ENCODE peak calls at places on chromosomes 6 and 20, in ten cellular contexts. One of them, this sample, is unnamed.

GRCh38 chr6:35970181-35970580 is 49.3 kb upstream of the SRPK1 start:
- DNase-seq in non-pigmented ciliary epithelial cell: peak
- DNase-seq in ELF-1: no peak
- DNase-seq in right lobe of liver: peak
- DNase-seq in GM20000: no peak
- DNase-seq in GM04504: no peak
- DNase-seq in heart right ventricle: no peak
- DNase-seq in esophagus squamous epithelium: no peak
- DNase-seq in naive thymus-derived CD8-positive, alpha-beta T cell: no peak
- DNase-seq in CD4-positive, CD25-positive, alpha-beta regulatory T cell: no peak
- DNase-seq in this sample: no peak

GRCh38 chr6:166616261-166617226 is 10.5 kb downstream of the RPS6KA2 start:
- DNase-seq in non-pigmented ciliary epithelial cell: no peak
- DNase-seq in ELF-1: no peak
- DNase-seq in right lobe of liver: no peak
- DNase-seq in GM20000: no peak
- DNase-seq in GM04504: no peak
- DNase-seq in heart right ventricle: peak
- DNase-seq in esophagus squamous epithelium: no peak
- DNase-seq in naive thymus-derived CD8-positive, alpha-beta T cell: no peak
- DNase-seq in CD4-positive, CD25-positive, alpha-beta regulatory T cell: no peak
- DNase-seq in this sample: no peak

GRCh38 chr6:14211596-14211961 is 94.0 kb downstream of the CD83 start:
- DNase-seq in non-pigmented ciliary epithelial cell: no peak
- DNase-seq in ELF-1: no peak
- DNase-seq in right lobe of liver: peak
- DNase-seq in GM20000: peak
- DNase-seq in GM04504: no peak
- DNase-seq in heart right ventricle: peak
- DNase-seq in esophagus squamous epithelium: peak
- DNase-seq in naive thymus-derived CD8-positive, alpha-beta T cell: peak
- DNase-seq in CD4-positive, CD25-positive, alpha-beta regulatory T cell: peak
- DNase-seq in this sample: no peak

GRCh38 chr6:160028487-160029275 is 59.8 kb downstream of the IGF2R start:
- DNase-seq in non-pigmented ciliary epithelial cell: no peak
- DNase-seq in ELF-1: no peak
- DNase-seq in right lobe of liver: no peak
- DNase-seq in GM20000: no peak
- DNase-seq in GM04504: no peak
- DNase-seq in heart right ventricle: no peak
- DNase-seq in esophagus squamous epithelium: no peak
- DNase-seq in naive thymus-derived CD8-positive, alpha-beta T cell: no peak
- DNase-seq in CD4-positive, CD25-positive, alpha-beta regulatory T cell: no peak
- DNase-seq in this sample: peak

GRCh38 chr20:11155156-11155805 is 481.5 kb upstream of the JAG1 start:
- DNase-seq in non-pigmented ciliary epithelial cell: no peak
- DNase-seq in ELF-1: no peak
- DNase-seq in right lobe of liver: no peak
- DNase-seq in GM20000: no peak
- DNase-seq in GM04504: no peak
- DNase-seq in heart right ventricle: no peak
- DNase-seq in esophagus squamous epithelium: no peak
- DNase-seq in naive thymus-derived CD8-positive, alpha-beta T cell: no peak
- DNase-seq in CD4-positive, CD25-positive, alpha-beta regulatory T cell: no peak
- DNase-seq in this sample: no peak

GRCh38 chr6:143965503-143966171 is 42.4 kb downstream of the PLAGL1 start:
- DNase-seq in non-pigmented ciliary epithelial cell: peak
- DNase-seq in ELF-1: no peak
- DNase-seq in right lobe of liver: no peak
- DNase-seq in GM20000: no peak
- DNase-seq in GM04504: peak
- DNase-seq in heart right ventricle: no peak
- DNase-seq in esophagus squamous epithelium: no peak
- DNase-seq in naive thymus-derived CD8-positive, alpha-beta T cell: no peak
- DNase-seq in CD4-positive, CD25-positive, alpha-beta regulatory T cell: no peak
- DNase-seq in this sample: no peak

GRCh38 chr6:145260491-145260890 is 474.8 kb downstream of the EPM2A start:
- DNase-seq in non-pigmented ciliary epithelial cell: no peak
- DNase-seq in ELF-1: no peak
- DNase-seq in right lobe of liver: no peak
- DNase-seq in GM20000: no peak
- DNase-seq in GM04504: no peak
- DNase-seq in heart right ventricle: no peak
- DNase-seq in esophagus squamous epithelium: no peak
- DNase-seq in naive thymus-derived CD8-positive, alpha-beta T cell: no peak
- DNase-seq in CD4-positive, CD25-positive, alpha-beta regulatory T cell: no peak
- DNase-seq in this sample: no peak

GRCh38 chr6:133814797-133815196 is 74.1 kb upstream of the TCF21 start:
- DNase-seq in non-pigmented ciliary epithelial cell: peak
- DNase-seq in ELF-1: no peak
- DNase-seq in right lobe of liver: no peak
- DNase-seq in GM20000: no peak
- DNase-seq in GM04504: no peak
- DNase-seq in heart right ventricle: no peak
- DNase-seq in esophagus squamous epithelium: no peak
- DNase-seq in naive thymus-derived CD8-positive, alpha-beta T cell: no peak
- DNase-seq in CD4-positive, CD25-positive, alpha-beta regulatory T cell: no peak
- DNase-seq in this sample: no peak

GRCh38 chr20:24492031-24492607 is 22.7 kb downstream of the SYNDIG1 start:
- DNase-seq in non-pigmented ciliary epithelial cell: no peak
- DNase-seq in ELF-1: peak
- DNase-seq in right lobe of liver: no peak
- DNase-seq in GM20000: no peak
- DNase-seq in GM04504: no peak
- DNase-seq in heart right ventricle: no peak
- DNase-seq in esophagus squamous epithelium: no peak
- DNase-seq in naive thymus-derived CD8-positive, alpha-beta T cell: no peak
- DNase-seq in CD4-positive, CD25-positive, alpha-beta regulatory T cell: no peak
- DNase-seq in this sample: no peak

GRCh38 chr6:154950979-154951378 is 44.1 kb upstream of the TIAM2 start:
- DNase-seq in non-pigmented ciliary epithelial cell: no peak
- DNase-seq in ELF-1: no peak
- DNase-seq in right lobe of liver: no peak
- DNase-seq in GM20000: no peak
- DNase-seq in GM04504: no peak
- DNase-seq in heart right ventricle: no peak
- DNase-seq in esophagus squamous epithelium: no peak
- DNase-seq in naive thymus-derived CD8-positive, alpha-beta T cell: no peak
- DNase-seq in CD4-positive, CD25-positive, alpha-beta regulatory T cell: no peak
- DNase-seq in this sample: no peak

GRCh38 chr20:36887779-36888133 is 11.8 kb downstream of the TLDC2 start:
- DNase-seq in non-pigmented ciliary epithelial cell: no peak
- DNase-seq in ELF-1: no peak
- DNase-seq in right lobe of liver: no peak
- DNase-seq in GM20000: no peak
- DNase-seq in GM04504: no peak
- DNase-seq in heart right ventricle: no peak
- DNase-seq in esophagus squamous epithelium: no peak
- DNase-seq in naive thymus-derived CD8-positive, alpha-beta T cell: no peak
- DNase-seq in CD4-positive, CD25-positive, alpha-beta regulatory T cell: no peak
- DNase-seq in this sample: no peak

GRCh38 chr6:37860226-37860839 is 40.8 kb downstream of the ZFAND3 start:
- DNase-seq in non-pigmented ciliary epithelial cell: no peak
- DNase-seq in ELF-1: no peak
- DNase-seq in right lobe of liver: no peak
- DNase-seq in GM20000: no peak
- DNase-seq in GM04504: no peak
- DNase-seq in heart right ventricle: peak
- DNase-seq in esophagus squamous epithelium: no peak
- DNase-seq in naive thymus-derived CD8-positive, alpha-beta T cell: no peak
- DNase-seq in CD4-positive, CD25-positive, alpha-beta regulatory T cell: no peak
- DNase-seq in this sample: no peak

GRCh38 chr6:12995419-12995818 is 278.9 kb downstream of the PHACTR1 start:
- DNase-seq in non-pigmented ciliary epithelial cell: no peak
- DNase-seq in ELF-1: no peak
- DNase-seq in right lobe of liver: no peak
- DNase-seq in GM20000: no peak
- DNase-seq in GM04504: no peak
- DNase-seq in heart right ventricle: no peak
- DNase-seq in esophagus squamous epithelium: no peak
- DNase-seq in naive thymus-derived CD8-positive, alpha-beta T cell: no peak
- DNase-seq in CD4-positive, CD25-positive, alpha-beta regulatory T cell: no peak
- DNase-seq in this sample: no peak

GRCh38 chr6:137264308-137265075 is 45.3 kb upstream of the IFNGR1 start:
- DNase-seq in non-pigmented ciliary epithelial cell: no peak
- DNase-seq in ELF-1: no peak
- DNase-seq in right lobe of liver: no peak
- DNase-seq in GM20000: no peak
- DNase-seq in GM04504: peak
- DNase-seq in heart right ventricle: no peak
- DNase-seq in esophagus squamous epithelium: no peak
- DNase-seq in naive thymus-derived CD8-positive, alpha-beta T cell: no peak
- DNase-seq in CD4-positive, CD25-positive, alpha-beta regulatory T cell: no peak
- DNase-seq in this sample: no peak

GRCh38 chr20:4297141-4297826 is 281.9 kb upstream of the RNF24 start:
- DNase-seq in non-pigmented ciliary epithelial cell: peak
- DNase-seq in ELF-1: peak
- DNase-seq in right lobe of liver: no peak
- DNase-seq in GM20000: no peak
- DNase-seq in GM04504: peak
- DNase-seq in heart right ventricle: peak
- DNase-seq in esophagus squamous epithelium: no peak
- DNase-seq in naive thymus-derived CD8-positive, alpha-beta T cell: no peak
- DNase-seq in CD4-positive, CD25-positive, alpha-beta regulatory T cell: no peak
- DNase-seq in this sample: no peak

GRCh38 chr20:35012227-35013069 is 56.8 kb downstream of the MYH7B start:
- DNase-seq in non-pigmented ciliary epithelial cell: no peak
- DNase-seq in ELF-1: no peak
- DNase-seq in right lobe of liver: peak
- DNase-seq in GM20000: no peak
- DNase-seq in GM04504: no peak
- DNase-seq in heart right ventricle: no peak
- DNase-seq in esophagus squamous epithelium: no peak
- DNase-seq in naive thymus-derived CD8-positive, alpha-beta T cell: no peak
- DNase-seq in CD4-positive, CD25-positive, alpha-beta regulatory T cell: no peak
- DNase-seq in this sample: no peak

GRCh38 chr6:78911218-78911617 is 43.9 kb downstream of the IRAK1BP1 start:
- DNase-seq in non-pigmented ciliary epithelial cell: no peak
- DNase-seq in ELF-1: no peak
- DNase-seq in right lobe of liver: no peak
- DNase-seq in GM20000: no peak
- DNase-seq in GM04504: peak
- DNase-seq in heart right ventricle: no peak
- DNase-seq in esophagus squamous epithelium: no peak
- DNase-seq in naive thymus-derived CD8-positive, alpha-beta T cell: no peak
- DNase-seq in CD4-positive, CD25-positive, alpha-beta regulatory T cell: no peak
- DNase-seq in this sample: no peak

GRCh38 chr6:4017847-4018193 is 61.1 kb downstream of the FAM217A start:
- DNase-seq in non-pigmented ciliary epithelial cell: no peak
- DNase-seq in ELF-1: no peak
- DNase-seq in right lobe of liver: no peak
- DNase-seq in GM20000: peak
- DNase-seq in GM04504: no peak
- DNase-seq in heart right ventricle: no peak
- DNase-seq in esophagus squamous epithelium: no peak
- DNase-seq in naive thymus-derived CD8-positive, alpha-beta T cell: no peak
- DNase-seq in CD4-positive, CD25-positive, alpha-beta regulatory T cell: no peak
- DNase-seq in this sample: no peak

GRCh38 chr6:100057941-100058340 is 63.9 kb upstream of the MCHR2 start:
- DNase-seq in non-pigmented ciliary epithelial cell: no peak
- DNase-seq in ELF-1: no peak
- DNase-seq in right lobe of liver: no peak
- DNase-seq in GM20000: no peak
- DNase-seq in GM04504: no peak
- DNase-seq in heart right ventricle: no peak
- DNase-seq in esophagus squamous epithelium: no peak
- DNase-seq in naive thymus-derived CD8-positive, alpha-beta T cell: no peak
- DNase-seq in CD4-positive, CD25-positive, alpha-beta regulatory T cell: no peak
- DNase-seq in this sample: no peak

GRCh38 chr6:43393597-43393996 is 24.1 kb upstream of the ZNF318 start:
- DNase-seq in non-pigmented ciliary epithelial cell: no peak
- DNase-seq in ELF-1: no peak
- DNase-seq in right lobe of liver: no peak
- DNase-seq in GM20000: no peak
- DNase-seq in GM04504: no peak
- DNase-seq in heart right ventricle: no peak
- DNase-seq in esophagus squamous epithelium: no peak
- DNase-seq in naive thymus-derived CD8-positive, alpha-beta T cell: no peak
- DNase-seq in CD4-positive, CD25-positive, alpha-beta regulatory T cell: no peak
- DNase-seq in this sample: peak

GRCh38 chr20:58208944-58209343 is 19.5 kb downstream of the ANKRD60 start:
- DNase-seq in non-pigmented ciliary epithelial cell: no peak
- DNase-seq in ELF-1: peak
- DNase-seq in right lobe of liver: no peak
- DNase-seq in GM20000: no peak
- DNase-seq in GM04504: no peak
- DNase-seq in heart right ventricle: no peak
- DNase-seq in esophagus squamous epithelium: no peak
- DNase-seq in naive thymus-derived CD8-positive, alpha-beta T cell: no peak
- DNase-seq in CD4-positive, CD25-positive, alpha-beta regulatory T cell: no peak
- DNase-seq in this sample: no peak

GRCh38 chr6:10449751-10450150 is 34.9 kb upstream of the TFAP2A start:
- DNase-seq in non-pigmented ciliary epithelial cell: no peak
- DNase-seq in ELF-1: no peak
- DNase-seq in right lobe of liver: no peak
- DNase-seq in GM20000: no peak
- DNase-seq in GM04504: no peak
- DNase-seq in heart right ventricle: no peak
- DNase-seq in esophagus squamous epithelium: no peak
- DNase-seq in naive thymus-derived CD8-positive, alpha-beta T cell: no peak
- DNase-seq in CD4-positive, CD25-positive, alpha-beta regulatory T cell: no peak
- DNase-seq in this sample: no peak

GRCh38 chr20:23585808-23586734 is 17.8 kb upstream of the CST9L start:
- DNase-seq in non-pigmented ciliary epithelial cell: no peak
- DNase-seq in ELF-1: no peak
- DNase-seq in right lobe of liver: no peak
- DNase-seq in GM20000: no peak
- DNase-seq in GM04504: no peak
- DNase-seq in heart right ventricle: no peak
- DNase-seq in esophagus squamous epithelium: no peak
- DNase-seq in naive thymus-derived CD8-positive, alpha-beta T cell: no peak
- DNase-seq in CD4-positive, CD25-positive, alpha-beta regulatory T cell: no peak
- DNase-seq in this sample: no peak

GRCh38 chr20:18588554-18589043 is 745 bp downstream of the DTD1 start:
- DNase-seq in non-pigmented ciliary epithelial cell: no peak
- DNase-seq in ELF-1: no peak
- DNase-seq in right lobe of liver: no peak
- DNase-seq in GM20000: no peak
- DNase-seq in GM04504: no peak
- DNase-seq in heart right ventricle: no peak
- DNase-seq in esophagus squamous epithelium: no peak
- DNase-seq in naive thymus-derived CD8-positive, alpha-beta T cell: no peak
- DNase-seq in CD4-positive, CD25-positive, alpha-beta regulatory T cell: no peak
- DNase-seq in this sample: no peak

GRCh38 chr20:61644387-61645076 is 392.5 kb downstream of the CDH4 start:
- DNase-seq in non-pigmented ciliary epithelial cell: no peak
- DNase-seq in ELF-1: peak
- DNase-seq in right lobe of liver: no peak
- DNase-seq in GM20000: no peak
- DNase-seq in GM04504: no peak
- DNase-seq in heart right ventricle: no peak
- DNase-seq in esophagus squamous epithelium: no peak
- DNase-seq in naive thymus-derived CD8-positive, alpha-beta T cell: no peak
- DNase-seq in CD4-positive, CD25-positive, alpha-beta regulatory T cell: no peak
- DNase-seq in this sample: no peak

GRCh38 chr6:138162104-138162946 is 586 bp downstream of the ARFGEF3 start:
- DNase-seq in non-pigmented ciliary epithelial cell: no peak
- DNase-seq in ELF-1: peak
- DNase-seq in right lobe of liver: no peak
- DNase-seq in GM20000: peak
- DNase-seq in GM04504: no peak
- DNase-seq in heart right ventricle: no peak
- DNase-seq in esophagus squamous epithelium: no peak
- DNase-seq in naive thymus-derived CD8-positive, alpha-beta T cell: peak
- DNase-seq in CD4-positive, CD25-positive, alpha-beta regulatory T cell: no peak
- DNase-seq in this sample: no peak

GRCh38 chr6:64081459-64081858 is 445.9 kb downstream of the PHF3 start:
- DNase-seq in non-pigmented ciliary epithelial cell: no peak
- DNase-seq in ELF-1: no peak
- DNase-seq in right lobe of liver: no peak
- DNase-seq in GM20000: no peak
- DNase-seq in GM04504: no peak
- DNase-seq in heart right ventricle: no peak
- DNase-seq in esophagus squamous epithelium: no peak
- DNase-seq in naive thymus-derived CD8-positive, alpha-beta T cell: no peak
- DNase-seq in CD4-positive, CD25-positive, alpha-beta regulatory T cell: no peak
- DNase-seq in this sample: no peak

GRCh38 chr20:10381477-10381876 is 52.5 kb downstream of the MKKS start:
- DNase-seq in non-pigmented ciliary epithelial cell: no peak
- DNase-seq in ELF-1: no peak
- DNase-seq in right lobe of liver: no peak
- DNase-seq in GM20000: no peak
- DNase-seq in GM04504: no peak
- DNase-seq in heart right ventricle: no peak
- DNase-seq in esophagus squamous epithelium: no peak
- DNase-seq in naive thymus-derived CD8-positive, alpha-beta T cell: no peak
- DNase-seq in CD4-positive, CD25-positive, alpha-beta regulatory T cell: no peak
- DNase-seq in this sample: no peak